ENCODE peak calls at places on chromosome 20, in eight cellular contexts. One of them, this sample, is unnamed.

GRCh38 chr20:24996449-24997195 is 4.1 kb upstream of the APMAP start:
- DNase-seq in right lobe of liver: no peak
- DNase-seq in fibroblast of the aortic adventitia: no peak
- DNase-seq in CD8-positive, alpha-beta T cell: no peak
- DNase-seq in choroid plexus epithelial cell: no peak
- DNase-seq in IMR-90: no peak
- DNase-seq in AG09319: no peak
- DNase-seq in Peyer's patch: no peak
- DNase-seq in this sample: no peak

GRCh38 chr20:47354710-47355488 is 1.6 kb downstream of the ZMYND8 start:
- DNase-seq in right lobe of liver: no peak
- DNase-seq in fibroblast of the aortic adventitia: peak
- DNase-seq in CD8-positive, alpha-beta T cell: no peak
- DNase-seq in choroid plexus epithelial cell: peak
- DNase-seq in IMR-90: peak
- DNase-seq in AG09319: no peak
- DNase-seq in Peyer's patch: no peak
- DNase-seq in this sample: peak

GRCh38 chr20:7449269-7449668 is 491.0 kb downstream of the HAO1 start:
- DNase-seq in right lobe of liver: no peak
- DNase-seq in fibroblast of the aortic adventitia: no peak
- DNase-seq in CD8-positive, alpha-beta T cell: no peak
- DNase-seq in choroid plexus epithelial cell: peak
- DNase-seq in IMR-90: no peak
- DNase-seq in AG09319: no peak
- DNase-seq in Peyer's patch: no peak
- DNase-seq in this sample: no peak

GRCh38 chr20:51482836-51483235 is 59.7 kb downstream of the NFATC2 start:
- DNase-seq in right lobe of liver: no peak
- DNase-seq in fibroblast of the aortic adventitia: no peak
- DNase-seq in CD8-positive, alpha-beta T cell: no peak
- DNase-seq in choroid plexus epithelial cell: no peak
- DNase-seq in IMR-90: no peak
- DNase-seq in AG09319: no peak
- DNase-seq in Peyer's patch: no peak
- DNase-seq in this sample: no peak

GRCh38 chr20:11986954-11987353 is 69.3 kb downstream of the BTBD3 start:
- DNase-seq in right lobe of liver: no peak
- DNase-seq in fibroblast of the aortic adventitia: no peak
- DNase-seq in CD8-positive, alpha-beta T cell: no peak
- DNase-seq in choroid plexus epithelial cell: no peak
- DNase-seq in IMR-90: no peak
- DNase-seq in AG09319: no peak
- DNase-seq in Peyer's patch: no peak
- DNase-seq in this sample: no peak

GRCh38 chr20:6583134-6583738 is 184.2 kb upstream of the BMP2 start:
- DNase-seq in right lobe of liver: peak
- DNase-seq in fibroblast of the aortic adventitia: peak
- DNase-seq in CD8-positive, alpha-beta T cell: no peak
- DNase-seq in choroid plexus epithelial cell: peak
- DNase-seq in IMR-90: peak
- DNase-seq in AG09319: no peak
- DNase-seq in Peyer's patch: no peak
- DNase-seq in this sample: no peak

GRCh38 chr20:64082126-64082638 is 2.0 kb downstream of the LKAAEAR1 start:
- DNase-seq in right lobe of liver: no peak
- DNase-seq in fibroblast of the aortic adventitia: no peak
- DNase-seq in CD8-positive, alpha-beta T cell: no peak
- DNase-seq in choroid plexus epithelial cell: no peak
- DNase-seq in IMR-90: no peak
- DNase-seq in AG09319: no peak
- DNase-seq in Peyer's patch: no peak
- DNase-seq in this sample: no peak

GRCh38 chr20:25605146-25605545 is 18.7 kb downstream of the NANP start:
- DNase-seq in right lobe of liver: no peak
- DNase-seq in fibroblast of the aortic adventitia: no peak
- DNase-seq in CD8-positive, alpha-beta T cell: no peak
- DNase-seq in choroid plexus epithelial cell: no peak
- DNase-seq in IMR-90: no peak
- DNase-seq in AG09319: no peak
- DNase-seq in Peyer's patch: no peak
- DNase-seq in this sample: no peak

GRCh38 chr20:37396520-37397075 is 50.7 kb downstream of the SRC start:
- DNase-seq in right lobe of liver: no peak
- DNase-seq in fibroblast of the aortic adventitia: no peak
- DNase-seq in CD8-positive, alpha-beta T cell: no peak
- DNase-seq in choroid plexus epithelial cell: no peak
- DNase-seq in IMR-90: no peak
- DNase-seq in AG09319: no peak
- DNase-seq in Peyer's patch: no peak
- DNase-seq in this sample: no peak

GRCh38 chr20:8633366-8633765 is 435.5 kb upstream of the PLCB4 start:
- DNase-seq in right lobe of liver: no peak
- DNase-seq in fibroblast of the aortic adventitia: peak
- DNase-seq in CD8-positive, alpha-beta T cell: no peak
- DNase-seq in choroid plexus epithelial cell: no peak
- DNase-seq in IMR-90: peak
- DNase-seq in AG09319: no peak
- DNase-seq in Peyer's patch: no peak
- DNase-seq in this sample: no peak

GRCh38 chr20:364905-365794 is 15.4 kb upstream of the TRIB3 start:
- DNase-seq in right lobe of liver: no peak
- DNase-seq in fibroblast of the aortic adventitia: peak
- DNase-seq in CD8-positive, alpha-beta T cell: no peak
- DNase-seq in choroid plexus epithelial cell: peak
- DNase-seq in IMR-90: peak
- DNase-seq in AG09319: no peak
- DNase-seq in Peyer's patch: no peak
- DNase-seq in this sample: no peak

GRCh38 chr20:23111307-23111943 is 25.3 kb upstream of the CD93 start:
- DNase-seq in right lobe of liver: no peak
- DNase-seq in fibroblast of the aortic adventitia: no peak
- DNase-seq in CD8-positive, alpha-beta T cell: no peak
- DNase-seq in choroid plexus epithelial cell: no peak
- DNase-seq in IMR-90: no peak
- DNase-seq in AG09319: no peak
- DNase-seq in Peyer's patch: no peak
- DNase-seq in this sample: no peak

GRCh38 chr20:6008254-6008653 is 45.6 kb downstream of the LRRN4 start:
- DNase-seq in right lobe of liver: peak
- DNase-seq in fibroblast of the aortic adventitia: peak
- DNase-seq in CD8-positive, alpha-beta T cell: no peak
- DNase-seq in choroid plexus epithelial cell: peak
- DNase-seq in IMR-90: peak
- DNase-seq in AG09319: peak
- DNase-seq in Peyer's patch: no peak
- DNase-seq in this sample: no peak

GRCh38 chr20:36861875-36862801 is 13.8 kb upstream of the TLDC2 start:
- DNase-seq in right lobe of liver: peak
- DNase-seq in fibroblast of the aortic adventitia: peak
- DNase-seq in CD8-positive, alpha-beta T cell: no peak
- DNase-seq in choroid plexus epithelial cell: peak
- DNase-seq in IMR-90: peak
- DNase-seq in AG09319: peak
- DNase-seq in Peyer's patch: peak
- DNase-seq in this sample: no peak

GRCh38 chr20:2314759-2315439 is 19.1 kb downstream of the TGM3 start:
- DNase-seq in right lobe of liver: no peak
- DNase-seq in fibroblast of the aortic adventitia: peak
- DNase-seq in CD8-positive, alpha-beta T cell: no peak
- DNase-seq in choroid plexus epithelial cell: peak
- DNase-seq in IMR-90: peak
- DNase-seq in AG09319: peak
- DNase-seq in Peyer's patch: no peak
- DNase-seq in this sample: no peak

GRCh38 chr20:25549172-25549865 is 36.0 kb downstream of the NINL start:
- DNase-seq in right lobe of liver: no peak
- DNase-seq in fibroblast of the aortic adventitia: peak
- DNase-seq in CD8-positive, alpha-beta T cell: no peak
- DNase-seq in choroid plexus epithelial cell: no peak
- DNase-seq in IMR-90: no peak
- DNase-seq in AG09319: no peak
- DNase-seq in Peyer's patch: no peak
- DNase-seq in this sample: no peak

DNA sequence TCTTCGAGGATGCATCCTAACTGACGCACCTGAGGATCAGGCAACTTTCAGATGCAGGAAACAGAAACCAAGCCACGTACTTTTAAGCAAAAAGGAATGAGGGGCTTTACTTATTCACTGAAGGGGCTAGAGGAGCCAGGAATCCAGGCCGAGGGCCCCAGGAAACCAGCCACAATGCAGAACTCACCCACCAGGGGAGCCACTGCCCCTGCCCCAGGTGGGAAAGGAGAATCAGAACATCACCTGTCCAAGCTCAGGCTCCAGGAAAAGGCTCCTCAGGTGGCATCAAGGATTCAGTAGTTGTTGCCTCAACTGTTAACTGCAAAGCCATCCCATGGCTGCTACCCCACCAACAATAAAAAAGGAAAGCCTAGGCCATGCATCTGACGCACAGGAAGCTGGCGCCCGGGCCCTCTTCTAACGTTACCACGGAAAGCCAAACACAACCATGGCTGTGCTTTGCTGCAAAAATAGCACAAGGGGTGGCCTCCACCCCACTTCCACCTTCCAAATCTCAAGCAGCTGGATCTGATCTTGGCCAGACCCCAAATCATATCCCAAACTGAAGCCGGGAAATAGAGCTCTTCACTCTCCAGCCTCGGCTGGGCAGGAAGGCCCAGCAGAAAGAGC is 121.0 kb downstream of the PREX1 start:
- DNase-seq in right lobe of liver: no peak
- DNase-seq in fibroblast of the aortic adventitia: peak
- DNase-seq in CD8-positive, alpha-beta T cell: no peak
- DNase-seq in choroid plexus epithelial cell: no peak
- DNase-seq in IMR-90: no peak
- DNase-seq in AG09319: no peak
- DNase-seq in Peyer's patch: no peak
- DNase-seq in this sample: no peak
- TF ChIP-seq CTCF in right lobe of liver: no peak
- TF ChIP-seq CTCF in fibroblast of the aortic adventitia: no peak
- TF ChIP-seq CTCF in CD8-positive, alpha-beta T cell: no peak
- TF ChIP-seq CTCF in choroid plexus epithelial cell: peak
- TF ChIP-seq CTCF in IMR-90: no peak
- TF ChIP-seq CTCF in AG09319: no peak
- TF ChIP-seq CTCF in Peyer's patch: no peak
- TF ChIP-seq CTCF in this sample: no peak

GRCh38 chr20:54458219-54458618 is 17.2 kb upstream of the DOK5 start:
- DNase-seq in right lobe of liver: no peak
- DNase-seq in fibroblast of the aortic adventitia: no peak
- DNase-seq in CD8-positive, alpha-beta T cell: no peak
- DNase-seq in choroid plexus epithelial cell: no peak
- DNase-seq in IMR-90: no peak
- DNase-seq in AG09319: no peak
- DNase-seq in Peyer's patch: no peak
- DNase-seq in this sample: no peak

GRCh38 chr20:54454982-54455381 is 20.4 kb upstream of the DOK5 start:
- DNase-seq in right lobe of liver: no peak
- DNase-seq in fibroblast of the aortic adventitia: no peak
- DNase-seq in CD8-positive, alpha-beta T cell: no peak
- DNase-seq in choroid plexus epithelial cell: no peak
- DNase-seq in IMR-90: no peak
- DNase-seq in AG09319: no peak
- DNase-seq in Peyer's patch: no peak
- DNase-seq in this sample: no peak

GRCh38 chr20:54456423-54456822 is 19.0 kb upstream of the DOK5 start:
- DNase-seq in right lobe of liver: no peak
- DNase-seq in fibroblast of the aortic adventitia: no peak
- DNase-seq in CD8-positive, alpha-beta T cell: no peak
- DNase-seq in choroid plexus epithelial cell: no peak
- DNase-seq in IMR-90: no peak
- DNase-seq in AG09319: no peak
- DNase-seq in Peyer's patch: no peak
- DNase-seq in this sample: no peak

GRCh38 chr20:54459279-54459678 is 16.1 kb upstream of the DOK5 start:
- DNase-seq in right lobe of liver: no peak
- DNase-seq in fibroblast of the aortic adventitia: no peak
- DNase-seq in CD8-positive, alpha-beta T cell: no peak
- DNase-seq in choroid plexus epithelial cell: no peak
- DNase-seq in IMR-90: no peak
- DNase-seq in AG09319: no peak
- DNase-seq in Peyer's patch: no peak
- DNase-seq in this sample: no peak

GRCh38 chr20:54456972-54457371 is 18.4 kb upstream of the DOK5 start:
- DNase-seq in right lobe of liver: no peak
- DNase-seq in fibroblast of the aortic adventitia: no peak
- DNase-seq in CD8-positive, alpha-beta T cell: no peak
- DNase-seq in choroid plexus epithelial cell: no peak
- DNase-seq in IMR-90: no peak
- DNase-seq in AG09319: no peak
- DNase-seq in Peyer's patch: no peak
- DNase-seq in this sample: no peak
- TF ChIP-seq CTCF in right lobe of liver: no peak
- TF ChIP-seq CTCF in fibroblast of the aortic adventitia: no peak
- TF ChIP-seq CTCF in CD8-positive, alpha-beta T cell: no peak
- TF ChIP-seq CTCF in choroid plexus epithelial cell: peak
- TF ChIP-seq CTCF in IMR-90: no peak
- TF ChIP-seq CTCF in AG09319: no peak
- TF ChIP-seq CTCF in Peyer's patch: no peak
- TF ChIP-seq CTCF in this sample: no peak

GRCh38 chr20:13953227-13953626 is 37.2 kb downstream of the SEL1L2 start:
- DNase-seq in right lobe of liver: no peak
- DNase-seq in fibroblast of the aortic adventitia: no peak
- DNase-seq in CD8-positive, alpha-beta T cell: no peak
- DNase-seq in choroid plexus epithelial cell: no peak
- DNase-seq in IMR-90: no peak
- DNase-seq in AG09319: no peak
- DNase-seq in Peyer's patch: no peak
- DNase-seq in this sample: no peak
- TF ChIP-seq CTCF in right lobe of liver: no peak
- TF ChIP-seq CTCF in fibroblast of the aortic adventitia: no peak
- TF ChIP-seq CTCF in CD8-positive, alpha-beta T cell: no peak
- TF ChIP-seq CTCF in choroid plexus epithelial cell: no peak
- TF ChIP-seq CTCF in IMR-90: no peak
- TF ChIP-seq CTCF in AG09319: no peak
- TF ChIP-seq CTCF in Peyer's patch: no peak
- TF ChIP-seq CTCF in this sample: no peak

DNA sequence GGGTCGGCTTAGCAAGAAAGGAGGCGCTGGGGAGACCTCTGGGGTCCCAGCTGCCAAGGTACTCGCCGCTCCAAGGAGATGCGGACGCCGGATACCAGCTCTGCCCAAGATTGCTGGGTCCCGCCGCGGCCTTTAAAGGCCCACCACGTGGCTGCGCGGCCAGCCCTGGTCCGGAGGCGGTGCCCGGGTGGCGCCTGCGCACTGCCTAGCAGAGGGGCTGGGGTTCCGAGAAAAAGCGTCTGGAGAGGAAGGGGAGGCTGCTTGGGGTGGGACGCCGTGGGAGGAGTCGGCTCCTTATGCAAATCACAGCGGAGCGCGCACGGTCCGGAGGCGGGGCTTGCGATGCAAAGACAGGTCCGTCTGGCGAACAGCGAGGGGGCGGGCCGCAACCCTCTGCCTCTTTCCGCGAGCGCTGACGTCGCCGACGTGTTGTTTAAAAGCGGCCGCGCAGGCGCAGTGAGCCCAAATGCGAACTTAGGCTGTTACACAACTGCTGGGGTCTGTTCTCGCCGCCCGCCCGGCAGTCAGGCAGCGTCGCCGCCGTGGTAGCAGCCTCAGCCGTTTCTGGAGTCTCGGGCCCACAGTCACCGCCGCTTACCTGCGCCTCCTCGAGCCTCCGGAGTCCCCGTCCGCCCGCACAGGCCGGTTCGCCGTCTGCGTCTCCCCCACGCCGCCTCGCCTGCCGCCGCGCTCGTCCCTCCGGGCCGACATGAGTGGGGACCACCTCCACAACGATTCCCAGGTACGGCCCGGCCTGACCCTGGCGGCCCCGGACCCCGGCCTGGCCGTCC is at the start of gene TOP1:
- DNase-seq in right lobe of liver: peak
- DNase-seq in fibroblast of the aortic adventitia: peak
- DNase-seq in CD8-positive, alpha-beta T cell: peak
- DNase-seq in choroid plexus epithelial cell: peak
- DNase-seq in IMR-90: peak
- DNase-seq in AG09319: peak
- DNase-seq in Peyer's patch: peak
- DNase-seq in this sample: peak
- TF ChIP-seq CTCF in right lobe of liver: no peak
- TF ChIP-seq CTCF in fibroblast of the aortic adventitia: no peak
- TF ChIP-seq CTCF in CD8-positive, alpha-beta T cell: no peak
- TF ChIP-seq CTCF in choroid plexus epithelial cell: no peak
- TF ChIP-seq CTCF in IMR-90: no peak
- TF ChIP-seq CTCF in AG09319: no peak
- TF ChIP-seq CTCF in Peyer's patch: no peak
- TF ChIP-seq CTCF in this sample: no peak